ENCODE peak calls at places on chromosomes 3 and 15, in six cellular contexts. One of them, this sample, is unnamed.
A peak's percentile ranks its signal among the peaks of the same experiment; 100 is the strongest.

GRCh38 chr3:133941390-133941789 is 45.7 kb upstream of the RAB6B start:
- DNase-seq in suprapubic skin: peak; percentile 52
- DNase-seq in HepG2: no peak
- DNase-seq in K562: no peak
- DNase-seq in ovary: peak; percentile 65
- DNase-seq in GM12878: no peak
- DNase-seq in this sample: no peak

GRCh38 chr15:76309561-76310330 is 1.5 kb downstream of the ETFA start:
- DNase-seq in suprapubic skin: no peak
- DNase-seq in HepG2: no peak
- DNase-seq in K562: no peak
- DNase-seq in ovary: no peak
- DNase-seq in GM12878: no peak
- DNase-seq in this sample: no peak

GRCh38 chr3:154023148-154023547 is 98.0 kb upstream of the ARHGEF26 start:
- DNase-seq in suprapubic skin: no peak
- DNase-seq in HepG2: peak; percentile 85
- DNase-seq in K562: no peak
- DNase-seq in ovary: no peak
- DNase-seq in GM12878: no peak
- DNase-seq in this sample: no peak

GRCh38 chr3:194472290-194472920 is 14.4 kb downstream of the ATP13A3 start:
- DNase-seq in suprapubic skin: no peak
- DNase-seq in HepG2: peak; percentile 58
- DNase-seq in K562: peak; percentile 42
- DNase-seq in ovary: no peak
- DNase-seq in GM12878: no peak
- DNase-seq in this sample: no peak

GRCh38 chr3:182234881-182235280 is 523.2 kb downstream of the SOX2 start:
- DNase-seq in suprapubic skin: no peak
- DNase-seq in HepG2: no peak
- DNase-seq in K562: no peak
- DNase-seq in ovary: no peak
- DNase-seq in GM12878: no peak
- DNase-seq in this sample: no peak

GRCh38 chr3:39905788-39906187 is 96.4 kb downstream of the MYRIP start:
- DNase-seq in suprapubic skin: no peak
- DNase-seq in HepG2: peak; percentile 11
- DNase-seq in K562: no peak
- DNase-seq in ovary: no peak
- DNase-seq in GM12878: no peak
- DNase-seq in this sample: no peak

GRCh38 chr3:37161351-37161750 is 13.0 kb downstream of the LRRFIP2 start:
- DNase-seq in suprapubic skin: no peak
- DNase-seq in HepG2: no peak
- DNase-seq in K562: no peak
- DNase-seq in ovary: no peak
- DNase-seq in GM12878: no peak
- DNase-seq in this sample: no peak

GRCh38 chr3:178060406-178060805 is 475.8 kb upstream of the KCNMB2 start:
- DNase-seq in suprapubic skin: no peak
- DNase-seq in HepG2: no peak
- DNase-seq in K562: no peak
- DNase-seq in ovary: no peak
- DNase-seq in GM12878: no peak
- DNase-seq in this sample: no peak

GRCh38 chr3:152325136-152325535 is 56.4 kb downstream of the MBNL1 start:
- DNase-seq in suprapubic skin: no peak
- DNase-seq in HepG2: no peak
- DNase-seq in K562: no peak
- DNase-seq in ovary: no peak
- DNase-seq in GM12878: no peak
- DNase-seq in this sample: no peak

GRCh38 chr3:102031834-102032233 is 182.5 kb downstream of the NFKBIZ start:
- DNase-seq in suprapubic skin: no peak
- DNase-seq in HepG2: no peak
- DNase-seq in K562: no peak
- DNase-seq in ovary: no peak
- DNase-seq in GM12878: no peak
- DNase-seq in this sample: no peak

GRCh38 chr3:191774485-191774884 is 313.5 kb downstream of the PYDC2 start:
- DNase-seq in suprapubic skin: no peak
- DNase-seq in HepG2: no peak
- DNase-seq in K562: no peak
- DNase-seq in ovary: no peak
- DNase-seq in GM12878: no peak
- DNase-seq in this sample: no peak

GRCh38 chr3:51681453-51681852 is 10.4 kb downstream of the TEX264 start:
- DNase-seq in suprapubic skin: no peak
- DNase-seq in HepG2: no peak
- DNase-seq in K562: no peak
- DNase-seq in ovary: no peak
- DNase-seq in GM12878: no peak
- DNase-seq in this sample: peak; percentile 64

DNA sequence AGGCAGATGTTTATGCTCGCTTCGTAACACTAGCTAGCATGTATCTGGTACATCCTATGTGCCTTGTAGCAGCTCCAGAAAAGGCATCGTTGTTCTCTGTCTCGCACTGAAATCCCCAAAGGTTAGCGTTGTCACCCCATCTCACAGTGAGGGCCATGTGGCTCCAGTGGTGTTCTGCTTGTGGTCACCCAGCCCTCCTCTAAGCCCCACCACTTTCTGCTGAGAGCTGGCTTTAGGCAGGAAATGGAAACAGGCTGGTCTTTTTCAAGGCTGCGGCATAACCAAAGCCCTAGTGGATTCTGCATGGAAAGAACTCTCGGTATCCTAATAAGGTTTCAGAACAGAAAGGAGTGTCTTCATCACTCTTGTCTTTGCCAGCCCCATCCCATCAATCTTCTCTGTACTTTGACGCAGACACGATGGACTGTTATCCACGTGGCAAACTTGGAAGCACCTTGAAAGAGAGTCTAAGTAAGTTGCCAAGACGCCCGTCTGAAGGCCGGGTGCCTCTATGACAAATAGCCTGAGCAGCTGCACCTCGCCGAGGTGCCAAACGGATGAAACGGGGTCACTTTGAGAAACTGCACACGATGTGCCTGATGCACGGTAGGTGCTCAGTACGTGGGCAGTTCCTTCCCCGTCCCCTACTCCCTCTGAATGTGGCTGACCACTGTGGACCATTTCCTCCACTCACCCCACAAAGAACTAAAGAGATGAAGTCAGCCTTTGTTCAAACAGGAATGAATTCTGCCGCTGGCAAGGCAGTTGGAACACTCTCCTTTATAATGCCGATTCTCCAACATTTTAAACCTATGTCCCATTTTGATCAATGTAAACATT is 57.8 kb upstream of the MEF2A start:
- DNase-seq in suprapubic skin: no peak
- DNase-seq in HepG2: no peak
- DNase-seq in K562: no peak
- DNase-seq in ovary: peak; percentile 67
- DNase-seq in GM12878: no peak
- DNase-seq in this sample: no peak
- TF ChIP-seq EP300 in suprapubic skin: peak; percentile 33
- TF ChIP-seq EP300 in HepG2: no peak
- TF ChIP-seq EP300 in K562: no peak
- TF ChIP-seq EP300 in ovary: peak; percentile 29
- TF ChIP-seq EP300 in GM12878: peak; percentile 59
- TF ChIP-seq EP300 in this sample: no peak

GRCh38 chr3:130091958-130092357 is 10.3 kb downstream of the ALG1L2 start:
- DNase-seq in suprapubic skin: no peak
- DNase-seq in HepG2: no peak
- DNase-seq in K562: no peak
- DNase-seq in ovary: no peak
- DNase-seq in GM12878: no peak
- DNase-seq in this sample: no peak

GRCh38 chr3:130085881-130086280 is 4.2 kb downstream of the ALG1L2 start:
- DNase-seq in suprapubic skin: no peak
- DNase-seq in HepG2: peak; percentile 6
- DNase-seq in K562: no peak
- DNase-seq in ovary: no peak
- DNase-seq in GM12878: no peak
- DNase-seq in this sample: no peak

GRCh38 chr3:130084581-130084980 is 3.0 kb downstream of the ALG1L2 start:
- DNase-seq in suprapubic skin: no peak
- DNase-seq in HepG2: no peak
- DNase-seq in K562: peak; percentile 32
- DNase-seq in ovary: no peak
- DNase-seq in GM12878: no peak
- DNase-seq in this sample: no peak

GRCh38 chr3:130093741-130094391 is 12.2 kb downstream of the ALG1L2 start:
- DNase-seq in suprapubic skin: no peak
- DNase-seq in HepG2: no peak
- DNase-seq in K562: peak; percentile 28
- DNase-seq in ovary: no peak
- DNase-seq in GM12878: peak; percentile 60
- DNase-seq in this sample: peak; percentile 57

GRCh38 chr3:130088061-130088460 is 6.4 kb downstream of the ALG1L2 start:
- DNase-seq in suprapubic skin: no peak
- DNase-seq in HepG2: no peak
- DNase-seq in K562: no peak
- DNase-seq in ovary: no peak
- DNase-seq in GM12878: no peak
- DNase-seq in this sample: no peak
- TF ChIP-seq EP300 in suprapubic skin: no peak
- TF ChIP-seq EP300 in HepG2: no peak
- TF ChIP-seq EP300 in K562: no peak
- TF ChIP-seq EP300 in ovary: no peak
- TF ChIP-seq EP300 in GM12878: no peak
- TF ChIP-seq EP300 in this sample: no peak

GRCh38 chr3:111581403-111582113 is 13.6 kb downstream of the ZBED2 start:
- DNase-seq in suprapubic skin: no peak
- DNase-seq in HepG2: no peak
- DNase-seq in K562: no peak
- DNase-seq in ovary: no peak
- DNase-seq in GM12878: no peak
- DNase-seq in this sample: no peak

GRCh38 chr3:111588527-111588926 is 6.6 kb downstream of the ZBED2 start:
- DNase-seq in suprapubic skin: no peak
- DNase-seq in HepG2: no peak
- DNase-seq in K562: no peak
- DNase-seq in ovary: no peak
- DNase-seq in GM12878: no peak
- DNase-seq in this sample: no peak

GRCh38 chr3:111582114-111582461 is 13.1 kb downstream of the ZBED2 start:
- DNase-seq in suprapubic skin: no peak
- DNase-seq in HepG2: peak; percentile 8
- DNase-seq in K562: no peak
- DNase-seq in ovary: no peak
- DNase-seq in GM12878: no peak
- DNase-seq in this sample: no peak

GRCh38 chr3:111584724-111585123 is 10.4 kb downstream of the ZBED2 start:
- DNase-seq in suprapubic skin: no peak
- DNase-seq in HepG2: no peak
- DNase-seq in K562: no peak
- DNase-seq in ovary: no peak
- DNase-seq in GM12878: no peak
- DNase-seq in this sample: no peak

DNA sequence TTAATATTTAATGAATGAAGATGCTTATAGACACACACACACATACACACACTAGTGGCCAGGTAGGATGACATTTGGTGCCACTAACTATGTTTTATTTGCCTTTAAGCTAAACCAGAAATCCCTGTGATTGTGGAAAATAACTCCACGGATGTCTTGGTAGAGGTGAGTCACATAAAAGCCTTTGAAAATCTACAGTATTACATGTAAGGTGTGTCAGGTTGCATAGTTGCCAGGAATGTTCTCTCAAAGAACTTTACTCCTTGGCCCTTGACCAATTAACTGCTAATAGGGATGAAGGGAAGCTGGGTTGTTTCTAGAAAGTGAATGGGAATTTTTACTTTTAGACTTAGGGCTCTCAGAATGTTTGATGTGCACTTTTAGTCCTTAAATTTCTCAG is 9.9 kb downstream of the ZBED2 start:
- DNase-seq in suprapubic skin: no peak
- DNase-seq in HepG2: peak; percentile 21
- DNase-seq in K562: no peak
- DNase-seq in ovary: no peak
- DNase-seq in GM12878: no peak
- DNase-seq in this sample: no peak
- TF ChIP-seq EP300 in suprapubic skin: no peak
- TF ChIP-seq EP300 in HepG2: no peak
- TF ChIP-seq EP300 in K562: no peak
- TF ChIP-seq EP300 in ovary: no peak
- TF ChIP-seq EP300 in GM12878: no peak
- TF ChIP-seq EP300 in this sample: no peak

GRCh38 chr3:46670891-46671427 is 22.5 kb downstream of the ALS2CL start:
- DNase-seq in suprapubic skin: peak; percentile 58
- DNase-seq in HepG2: no peak
- DNase-seq in K562: no peak
- DNase-seq in ovary: peak; percentile 17
- DNase-seq in GM12878: no peak
- DNase-seq in this sample: peak; percentile 5
- TF ChIP-seq EP300 in suprapubic skin: no peak
- TF ChIP-seq EP300 in HepG2: no peak
- TF ChIP-seq EP300 in K562: no peak
- TF ChIP-seq EP300 in ovary: no peak
- TF ChIP-seq EP300 in GM12878: no peak
- TF ChIP-seq EP300 in this sample: no peak

GRCh38 chr15:66881173-66881905 is 179.3 kb downstream of the SMAD6 start:
- DNase-seq in suprapubic skin: no peak
- DNase-seq in HepG2: no peak
- DNase-seq in K562: no peak
- DNase-seq in ovary: no peak
- DNase-seq in GM12878: no peak
- DNase-seq in this sample: no peak

GRCh38 chr15:66885281-66885915 is 180.0 kb upstream of the SMAD3 start:
- DNase-seq in suprapubic skin: peak; percentile 54
- DNase-seq in HepG2: no peak
- DNase-seq in K562: no peak
- DNase-seq in ovary: no peak
- DNase-seq in GM12878: no peak
- DNase-seq in this sample: no peak

GRCh38 chr15:66882251-66883020 is 180.4 kb downstream of the SMAD6 start:
- DNase-seq in suprapubic skin: no peak
- DNase-seq in HepG2: no peak
- DNase-seq in K562: no peak
- DNase-seq in ovary: no peak
- DNase-seq in GM12878: no peak
- DNase-seq in this sample: no peak

GRCh38 chr15:66884661-66885237 is 180.7 kb upstream of the SMAD3 start:
- DNase-seq in suprapubic skin: peak; percentile 45
- DNase-seq in HepG2: no peak
- DNase-seq in K562: no peak
- DNase-seq in ovary: no peak
- DNase-seq in GM12878: no peak
- DNase-seq in this sample: no peak

DNA sequence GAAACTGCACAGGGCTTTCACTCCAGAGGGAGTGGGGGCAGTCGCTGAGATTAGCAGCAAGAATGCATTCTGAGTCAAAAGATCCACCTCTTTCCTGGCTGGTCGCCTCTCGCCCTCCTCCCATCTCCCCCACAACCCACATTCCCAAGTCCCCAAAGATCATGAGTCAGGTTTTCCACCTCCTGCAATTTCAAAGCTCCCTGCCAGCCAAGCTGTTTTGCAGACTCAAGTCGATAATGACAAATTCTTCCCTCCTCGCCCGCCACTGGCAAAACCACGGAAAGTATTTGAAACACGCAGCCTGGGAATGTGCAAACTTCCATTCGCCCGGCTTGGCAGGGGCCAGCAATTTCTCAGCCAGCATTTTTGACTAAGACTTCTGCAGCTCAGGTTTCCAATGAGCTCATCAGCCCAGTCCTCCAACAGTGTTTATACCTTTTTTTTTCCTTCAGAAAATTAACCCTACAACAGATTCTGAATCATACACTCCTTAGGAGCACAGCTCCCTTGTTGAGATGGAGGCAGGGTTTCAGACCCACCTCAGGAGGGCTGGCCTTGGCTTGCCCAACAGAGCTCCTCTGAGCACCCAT is 181.4 kb downstream of the SMAD6 start:
- DNase-seq in suprapubic skin: peak; percentile 96
- DNase-seq in HepG2: peak; percentile 77
- DNase-seq in K562: no peak
- DNase-seq in ovary: peak; percentile 92
- DNase-seq in GM12878: no peak
- DNase-seq in this sample: peak; percentile 71
- TF ChIP-seq EP300 in suprapubic skin: peak; percentile 15
- TF ChIP-seq EP300 in HepG2: no peak
- TF ChIP-seq EP300 in K562: no peak
- TF ChIP-seq EP300 in ovary: peak; percentile 78
- TF ChIP-seq EP300 in GM12878: no peak
- TF ChIP-seq EP300 in this sample: peak; percentile 64

This sample was measured in transverse colon.